ENCODE peak calls at places on chromosome 6, in ten cellular contexts. N is fibroblast of the aortic adventitia, X is tibial artery, I is breast epithelium, G is WERI-Rb-1, V is fibroblast of lung, H is AG09309, B is vagina, A is cardiac fibroblast, O is AG10803. J is an unnamed sample.

GRCh38 chr6:152057832-152058498 is 250.5 kb downstream of the ESR1 start:
- DNase-seq in N (no peak), X (no peak), I (no peak), G (no peak), V (no peak), H (no peak), B (no peak), A (no peak), O (no peak), J (peak; percentile 57)

GRCh38 chr6:39617520-39617919 is 107.7 kb downstream of the KIF6 start:
- DNase-seq in N (no peak), X (no peak), I (no peak), G (no peak), V (no peak), H (no peak), B (no peak), A (no peak), O (no peak), J (no peak)

GRCh38 chr6:45569210-45569945 is 191.6 kb upstream of the SUPT3H start:
- DNase-seq in N (no peak), X (no peak), I (no peak), G (peak; percentile 41), V (peak; percentile 20), H (no peak), B (no peak), A (no peak), O (no peak), J (no peak)

GRCh38 chr6:3227363-3228045 is at the start of gene TUBB2B:
- DNase-seq in N (no peak), X (no peak), I (no peak), G (peak; percentile 95), V (peak; percentile 63), H (no peak), B (no peak), A (no peak), O (no peak), J (peak; percentile 59)

GRCh38 chr6:134398453-134398852 is 80.5 kb upstream of the SGK1 start:
- DNase-seq in N (no peak), X (peak; percentile 41), I (no peak), G (no peak), V (no peak), H (no peak), B (no peak), A (no peak), O (no peak), J (no peak)

GRCh38 chr6:163489584-163489983 is 75.1 kb downstream of the QKI start:
- DNase-seq in N (no peak), X (no peak), I (no peak), G (no peak), V (peak; percentile 64), H (peak; percentile 3), B (no peak), A (peak; percentile 19), O (peak; percentile 15), J (peak; percentile 78)

GRCh38 chr6:168441434-168442391 is 729 bp downstream of the SMOC2 start:
- DNase-seq in N (no peak), X (no peak), I (no peak), G (no peak), V (no peak), H (no peak), B (no peak), A (no peak), O (no peak), J (no peak)

GRCh38 chr6:129267028-129267427 is 384.1 kb downstream of the LAMA2 start:
- DNase-seq in N (no peak), X (no peak), I (no peak), G (no peak), V (no peak), H (no peak), B (no peak), A (no peak), O (no peak), J (no peak)

GRCh38 chr6:17931227-17931626 is 56.2 kb downstream of the KIF13A start:
- DNase-seq in N (no peak), X (no peak), I (no peak), G (no peak), V (no peak), H (no peak), B (no peak), A (no peak), O (no peak), J (no peak)

GRCh38 chr6:17938885-17939284 is 48.5 kb downstream of the KIF13A start:
- DNase-seq in N (peak; percentile 62), X (no peak), I (no peak), G (no peak), V (peak; percentile 31), H (no peak), B (no peak), A (peak; percentile 68), O (peak; percentile 64), J (peak; percentile 36)

GRCh38 chr6:17940151-17940791 is 47.2 kb downstream of the KIF13A start:
- DNase-seq in N (no peak), X (no peak), I (no peak), G (no peak), V (no peak), H (no peak), B (no peak), A (no peak), O (no peak), J (no peak)

GRCh38 chr6:17932362-17932852 is 55.0 kb downstream of the KIF13A start:
- DNase-seq in N (peak; percentile 89), X (peak; percentile 49), I (no peak), G (no peak), V (peak; percentile 93), H (peak; percentile 83), B (no peak), A (peak; percentile 96), O (peak; percentile 98), J (peak; percentile 80)

DNA sequence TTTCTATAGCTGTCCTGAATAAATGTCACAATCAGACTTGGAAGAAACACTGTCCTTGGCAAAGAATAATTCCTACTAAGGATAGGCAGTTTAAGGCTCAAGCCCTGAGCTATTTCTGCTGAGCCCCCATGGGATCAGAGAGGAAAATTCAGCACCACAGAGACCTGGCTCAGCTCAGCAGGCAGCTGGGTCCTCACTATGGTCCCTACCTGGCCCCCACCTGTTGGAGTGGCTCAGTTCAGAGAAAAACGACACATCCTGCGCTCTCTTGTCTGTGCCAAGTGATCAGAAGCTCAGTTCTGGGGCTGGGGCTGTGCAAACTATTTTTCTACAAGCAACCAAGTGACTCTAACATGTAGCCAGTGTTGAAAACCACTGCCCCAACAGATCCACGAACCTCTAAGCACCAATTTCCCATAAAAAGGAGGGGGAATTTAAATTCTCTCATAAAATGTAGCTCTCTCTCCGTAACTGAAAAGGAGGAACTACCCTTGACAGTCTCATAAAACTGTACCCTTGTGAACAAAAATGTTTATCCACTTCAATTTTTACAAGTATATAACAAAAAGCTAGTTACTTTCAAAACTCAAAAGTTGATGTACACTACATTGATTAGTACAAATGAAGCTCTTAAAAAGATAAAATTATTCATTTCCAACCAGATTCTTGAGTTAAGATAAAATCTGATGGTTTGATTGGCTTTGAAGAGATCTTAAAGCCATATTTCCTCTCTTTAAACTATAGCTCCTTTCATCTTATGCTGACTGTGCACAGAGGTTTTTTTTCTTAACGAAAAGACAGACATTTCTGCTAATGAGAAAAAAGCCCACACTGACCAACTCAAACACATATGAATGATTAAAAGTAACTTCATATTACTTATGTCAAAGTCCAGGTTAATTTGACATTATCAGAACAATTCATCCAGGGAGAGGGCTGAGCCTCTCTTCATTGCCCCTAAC is 52.0 kb downstream of the KIF13A start:
- DNase-seq in N (no peak), X (no peak), I (no peak), G (no peak), V (no peak), H (no peak), B (no peak), A (no peak), O (no peak), J (no peak)
- H3K4me3 ChIP-seq in N (no peak overlapping the region), X (no peak overlapping the region), I (no peak overlapping the region), G (no peak overlapping the region), V (no peak overlapping the region), H (no peak overlapping the region), B (no peak overlapping the region), A (no peak overlapping the region), O (no peak overlapping the region), J (no peak overlapping the region)

GRCh38 chr6:155259202-155259601 is 4.6 kb upstream of the CLDN20 start:
- DNase-seq in N (no peak), X (no peak), I (no peak), G (peak; percentile 48), V (no peak), H (no peak), B (no peak), A (no peak), O (no peak), J (no peak)

GRCh38 chr6:155259897-155260296 is 3.9 kb upstream of the CLDN20 start:
- DNase-seq in N (no peak), X (no peak), I (no peak), G (no peak), V (no peak), H (no peak), B (no peak), A (no peak), O (no peak), J (no peak)

GRCh38 chr6:155262655-155263054 is 1.2 kb upstream of the CLDN20 start:
- DNase-seq in N (no peak), X (no peak), I (no peak), G (no peak), V (no peak), H (no peak), B (no peak), A (no peak), O (no peak), J (no peak)

GRCh38 chr6:155260686-155261085 is 3.1 kb upstream of the CLDN20 start:
- DNase-seq in N (no peak), X (no peak), I (no peak), G (no peak), V (no peak), H (no peak), B (no peak), A (no peak), O (no peak), J (no peak)

GRCh38 chr6:155261146-155261900 is 2.5 kb upstream of the CLDN20 start:
- DNase-seq in N (no peak), X (no peak), I (no peak), G (no peak), V (peak; percentile 10), H (no peak), B (no peak), A (no peak), O (no peak), J (no peak)
- TF ChIP-seq CTCF in N (no peak), X (no peak), I (no peak), G (no peak), V (no peak), H (no peak), B (no peak), A (no peak), O (no peak), J (peak; percentile 17)

GRCh38 chr6:46921731-46922130 is at the start of gene ADGRF5:
- DNase-seq in N (no peak), X (no peak), I (no peak), G (no peak), V (no peak), H (no peak), B (no peak), A (peak; percentile 56), O (no peak), J (no peak)
- H3K4me3 ChIP-seq in N (no peak within 1 kb of the TSS), X (peak within 1 kb of the TSS; percentile 11), I (peak within 1 kb of the TSS; percentile 19), G (no peak within 1 kb of the TSS), V (no peak within 1 kb of the TSS), H (no peak within 1 kb of the TSS), B (peak within 1 kb of the TSS; percentile 14), A (no peak within 1 kb of the TSS), O (no peak within 1 kb of the TSS), J (no peak within 1 kb of the TSS)

DNA sequence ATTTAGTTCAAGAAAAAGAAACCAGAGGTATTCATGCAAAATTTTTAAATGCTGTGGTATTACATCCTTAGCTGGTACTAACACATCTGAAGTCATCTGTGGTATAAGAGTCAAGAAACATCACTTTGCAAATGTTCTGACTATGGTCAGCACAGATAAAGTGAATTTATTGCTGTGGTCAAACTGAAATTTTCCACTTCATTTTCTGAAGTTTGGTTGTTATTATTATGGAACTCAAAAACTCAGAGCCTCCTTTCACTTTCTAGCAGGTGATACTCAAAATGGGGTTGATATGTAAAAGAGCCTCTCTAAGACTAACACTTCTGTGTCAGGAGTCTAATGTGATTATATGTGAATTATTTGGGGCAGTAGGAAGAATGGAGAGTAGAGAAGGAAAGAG is 257.8 kb downstream of the RNGTT start:
- DNase-seq in N (no peak), X (no peak), I (no peak), G (no peak), V (no peak), H (no peak), B (no peak), A (no peak), O (no peak), J (no peak)
- TF ChIP-seq CTCF in N (no peak), X (no peak), I (no peak), G (no peak), V (no peak), H (no peak), B (no peak), A (no peak), O (no peak), J (no peak)

J was measured in astrocyte of the spinal cord.